ENCODE peak calls at places on chromosome 11, in eight cellular contexts. J, H, O, Z, N, E, R and I are unnamed samples.

GRCh38 chr11:7936615-7937014 is 4.9 kb downstream of the OR10A3 start:
- DNase-seq in N (peak), O (no peak), J (no peak), R (no peak), H (no peak), Z (no peak), E (no peak), I (no peak)

GRCh38 chr11:17490938-17491337 is 14.3 kb upstream of the ABCC8 start:
- DNase-seq in R (no peak), J (no peak), O (no peak), N (no peak), Z (no peak), H (no peak), E (no peak), I (no peak)

GRCh38 chr11:84430661-84431060 is 1144.5 kb upstream of the CCDC90B start:
- DNase-seq in O (no peak), N (no peak), H (no peak), Z (no peak), R (no peak), J (peak), E (no peak), I (no peak)

GRCh38 chr11:64736654-64737053 is 7.3 kb downstream of the RASGRP2 start:
- DNase-seq in Z (no peak), N (no peak), O (no peak), R (peak), E (no peak), J (no peak), H (no peak), I (no peak)

GRCh38 chr11:21511835-21512440 is 680.9 kb upstream of the ANO5 start:
- DNase-seq in J (peak), O (no peak), H (peak), E (peak), Z (peak), R (no peak), N (peak), I (peak)

GRCh38 chr11:110296226-110297081 is at the start of gene RDX:
- DNase-seq in J (peak), N (peak), R (peak), Z (peak), E (peak), O (peak), H (no peak), I (peak)

GRCh38 chr11:117022526-117022925 is 75.7 kb downstream of the SIK3 start:
- DNase-seq in O (no peak), N (no peak), E (no peak), H (no peak), R (no peak), J (no peak), Z (no peak), I (no peak)

GRCh38 chr11:30016588-30017363 is at the start of gene KCNA4:
- DNase-seq in E (peak), Z (no peak), R (no peak), J (peak), O (no peak), H (no peak), N (no peak), I (no peak)

GRCh38 chr11:65646921-65647701 is 9.2 kb downstream of the SIPA1 start:
- DNase-seq in N (peak), R (peak), Z (no peak), O (no peak), E (peak), H (no peak), J (peak), I (no peak)

GRCh38 chr11:266676-267439 is 11.3 kb upstream of the NLRP6 start:
- DNase-seq in O (no peak), N (no peak), H (no peak), Z (no peak), R (peak), J (peak), E (no peak), I (peak)

GRCh38 chr11:12506502-12506921 is 129.1 kb downstream of the PARVA start:
- DNase-seq in H (no peak), J (no peak), N (no peak), Z (no peak), R (no peak), E (peak), O (no peak), I (no peak)

DNA sequence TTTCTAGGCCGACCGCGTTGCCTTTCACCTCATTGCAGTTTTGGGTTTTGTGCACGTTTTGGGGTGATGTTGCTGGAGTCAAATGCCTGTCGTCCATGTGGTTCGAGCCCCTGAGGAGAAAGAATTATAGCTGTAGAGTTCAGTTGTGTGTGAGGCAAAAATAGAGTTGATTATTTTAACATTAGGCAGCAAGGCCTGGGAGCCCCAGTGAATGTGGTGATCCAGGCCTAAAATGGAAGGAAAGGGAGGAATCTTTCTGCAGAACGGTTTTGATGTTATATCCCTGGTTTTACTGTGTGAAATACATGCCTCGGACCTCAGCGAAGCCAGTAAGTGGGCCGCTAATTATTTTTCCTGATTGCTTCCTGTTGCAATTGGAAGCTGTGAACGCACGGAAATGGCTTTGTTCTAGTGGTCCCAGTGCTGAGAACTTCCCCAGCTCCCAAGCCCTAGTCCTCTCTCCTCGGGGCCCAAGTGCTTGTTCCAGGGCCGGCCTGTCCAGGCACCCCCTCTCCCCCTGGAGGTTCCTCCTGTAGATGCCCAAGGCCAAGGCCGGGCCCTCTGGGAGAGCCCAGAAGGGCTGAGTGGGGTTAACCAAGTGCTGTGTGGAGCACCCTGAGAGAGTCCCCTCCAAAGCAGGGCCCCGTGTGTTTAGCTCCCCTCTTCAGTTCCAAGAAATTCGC is 2.0 kb downstream of the LRP5 start:
- DNase-seq in O (no peak), N (no peak), R (no peak), Z (no peak), E (peak), J (peak), H (no peak), I (peak)
- H3K27ac ChIP-seq in O (peak), N (peak), R (peak), Z (peak), E (peak), J (peak), H (peak), I (peak)

GRCh38 chr11:82458147-82458546 is 275.5 kb downstream of the FAM181B start:
- DNase-seq in Z (no peak), J (no peak), O (no peak), R (no peak), N (no peak), E (no peak), H (no peak), I (no peak)

GRCh38 chr11:82458777-82459176 is 274.9 kb downstream of the FAM181B start:
- DNase-seq in Z (no peak), J (no peak), H (no peak), R (no peak), O (no peak), N (no peak), E (no peak), I (no peak)

GRCh38 chr11:82465481-82465880 is 268.2 kb downstream of the FAM181B start:
- DNase-seq in N (no peak), E (no peak), O (no peak), R (no peak), Z (no peak), J (no peak), H (no peak), I (no peak)

DNA sequence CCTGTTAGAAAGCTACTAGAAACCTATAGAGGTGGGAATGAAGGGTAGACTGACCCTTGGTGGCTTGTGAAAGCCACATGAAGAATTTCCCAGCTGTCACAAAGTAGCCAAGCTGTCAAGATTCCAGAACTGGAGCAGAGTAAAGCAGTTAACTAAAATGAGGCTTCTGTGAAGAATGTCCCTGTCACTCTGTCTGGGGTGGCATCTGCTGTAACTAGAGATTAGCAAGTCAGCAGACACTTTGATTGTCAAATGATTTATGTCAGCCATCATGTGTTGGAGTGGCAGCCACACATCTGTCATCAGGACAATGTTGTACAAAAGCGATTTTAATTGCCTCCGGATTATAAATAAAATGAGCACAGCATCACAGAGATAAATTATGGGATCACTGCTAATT is 271.1 kb downstream of the FAM181B start:
- DNase-seq in J (no peak), N (no peak), H (no peak), Z (no peak), O (no peak), E (no peak), R (no peak), I (no peak)
- TF ChIP-seq POLR2AphosphoS5 in J (no peak), N (no peak), H (no peak), Z (no peak), O (no peak), E (no peak), R (no peak), I (no peak)

GRCh38 chr11:76700177-76701100 is 29.9 kb upstream of the LRRC32 start:
- DNase-seq in O (no peak), R (peak), Z (no peak), E (peak), H (no peak), N (no peak), J (no peak), I (no peak)
- H3K27ac ChIP-seq in O (no peak), R (no peak), Z (no peak), E (peak), H (no peak), N (no peak), J (no peak), I (no peak)

GRCh38 chr11:61626580-61627380 is 45.9 kb upstream of the SYT7 start:
- DNase-seq in J (peak), E (no peak), O (no peak), Z (peak), N (peak), R (no peak), H (no peak), I (no peak)

GRCh38 chr11:61625525-61625924 is 44.6 kb upstream of the SYT7 start:
- DNase-seq in H (no peak), N (no peak), O (no peak), E (no peak), J (no peak), Z (no peak), R (no peak), I (no peak)

GRCh38 chr11:61630104-61630503 is 49.2 kb upstream of the SYT7 start:
- DNase-seq in N (no peak), R (no peak), Z (no peak), J (no peak), H (no peak), O (no peak), E (no peak), I (no peak)

GRCh38 chr11:61629082-61629481 is 48.2 kb upstream of the SYT7 start:
- DNase-seq in Z (no peak), J (no peak), E (no peak), H (no peak), R (no peak), N (no peak), O (no peak), I (no peak)

DNA sequence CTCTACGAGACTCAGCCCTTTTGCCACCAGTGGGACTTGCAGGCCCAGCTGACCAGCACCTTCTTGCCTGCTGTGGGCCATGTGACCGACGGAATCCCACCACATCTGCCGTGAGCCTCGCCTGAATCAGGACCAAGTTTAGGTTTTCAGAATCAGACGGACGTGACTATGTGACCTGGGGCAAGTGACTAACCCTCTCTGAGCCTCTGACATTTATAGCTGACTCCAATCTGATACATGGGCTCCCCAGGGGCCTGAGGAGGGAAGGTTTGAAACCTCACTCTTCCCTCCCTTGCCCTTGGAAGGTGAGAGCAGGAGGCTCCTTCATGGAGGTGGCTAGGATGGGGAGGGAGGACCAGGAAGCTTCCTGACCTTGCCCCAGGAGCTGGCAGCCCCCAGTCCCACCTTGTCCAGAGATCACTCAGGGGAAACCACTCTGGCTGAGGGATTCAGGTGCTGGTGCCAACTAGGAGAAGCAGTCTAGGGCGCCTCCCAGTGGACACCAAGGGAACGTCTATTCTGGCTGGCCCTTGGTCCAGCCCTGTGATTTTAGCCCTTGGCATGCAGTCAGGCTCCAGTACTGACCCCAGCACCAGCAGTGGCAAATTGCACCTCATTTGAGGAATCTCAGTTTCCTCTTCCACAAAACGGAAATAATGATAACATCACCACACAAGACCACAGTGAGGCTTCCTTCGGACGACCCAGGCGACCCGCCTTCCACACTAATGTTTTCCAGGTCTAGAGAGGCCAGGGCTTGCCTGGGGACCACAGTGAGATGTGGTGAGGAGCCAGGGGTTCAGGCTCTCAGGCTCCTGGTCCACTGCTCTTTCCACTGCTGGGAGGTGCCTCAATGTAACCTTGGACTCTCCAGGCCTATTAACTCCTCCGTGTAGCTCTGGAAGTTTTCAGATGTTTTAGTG is 47.2 kb upstream of the SYT7 start:
- DNase-seq in N (peak), Z (peak), E (peak), O (peak), J (peak), H (no peak), R (no peak), I (peak)
- TF ChIP-seq POLR2AphosphoS5 in N (no peak), Z (peak), E (no peak), O (no peak), J (no peak), H (no peak), R (no peak), I (no peak)